ENCODE peak calls at places on chromosomes 12 and 14, in six cellular contexts. W is CD8-positive, alpha-beta T cell; M is astrocyte; J is AG10803; L is hepatocyte; S is CD4-positive, alpha-beta memory T cell. C is an unnamed sample.

GRCh38 chr14:91078095-91078737 is 17.8 kb upstream of the RPS6KA5 start:
- DNase-seq in W (no peak), M (no peak), J (no peak), L (no peak), S (peak), C (no peak)

GRCh38 chr12:65209655-65210043 is 40.3 kb downstream of the LEMD3 start:
- DNase-seq in W (no peak), M (no peak), J (no peak), L (no peak), S (no peak), C (no peak)

GRCh38 chr12:120687570-120688289 is 781 bp downstream of the MLEC start:
- DNase-seq in W (no peak), M (no peak), J (peak), L (peak), S (peak), C (no peak)

GRCh38 chr14:70631948-70632347 is 9.8 kb upstream of the TTC9 start:
- DNase-seq in W (no peak), M (no peak), J (no peak), L (no peak), S (no peak), C (no peak)

GRCh38 chr14:73741386-73741875 is 27.2 kb upstream of the PNMA1 start:
- DNase-seq in W (no peak), M (peak), J (no peak), L (peak), S (peak), C (peak)

GRCh38 chr14:60656755-60657608 is 7.7 kb upstream of the SIX1 start:
- DNase-seq in W (no peak), M (peak), J (peak), L (peak), S (no peak), C (peak)

GRCh38 chr12:2794261-2794735 is 472 bp upstream of the FKBP4 start:
- DNase-seq in W (peak), M (peak), J (no peak), L (peak), S (peak), C (no peak)

GRCh38 chr12:108090107-108090899 is 38.8 kb upstream of the WSCD2 start:
- DNase-seq in W (no peak), M (no peak), J (no peak), L (no peak), S (no peak), C (no peak)

DNA sequence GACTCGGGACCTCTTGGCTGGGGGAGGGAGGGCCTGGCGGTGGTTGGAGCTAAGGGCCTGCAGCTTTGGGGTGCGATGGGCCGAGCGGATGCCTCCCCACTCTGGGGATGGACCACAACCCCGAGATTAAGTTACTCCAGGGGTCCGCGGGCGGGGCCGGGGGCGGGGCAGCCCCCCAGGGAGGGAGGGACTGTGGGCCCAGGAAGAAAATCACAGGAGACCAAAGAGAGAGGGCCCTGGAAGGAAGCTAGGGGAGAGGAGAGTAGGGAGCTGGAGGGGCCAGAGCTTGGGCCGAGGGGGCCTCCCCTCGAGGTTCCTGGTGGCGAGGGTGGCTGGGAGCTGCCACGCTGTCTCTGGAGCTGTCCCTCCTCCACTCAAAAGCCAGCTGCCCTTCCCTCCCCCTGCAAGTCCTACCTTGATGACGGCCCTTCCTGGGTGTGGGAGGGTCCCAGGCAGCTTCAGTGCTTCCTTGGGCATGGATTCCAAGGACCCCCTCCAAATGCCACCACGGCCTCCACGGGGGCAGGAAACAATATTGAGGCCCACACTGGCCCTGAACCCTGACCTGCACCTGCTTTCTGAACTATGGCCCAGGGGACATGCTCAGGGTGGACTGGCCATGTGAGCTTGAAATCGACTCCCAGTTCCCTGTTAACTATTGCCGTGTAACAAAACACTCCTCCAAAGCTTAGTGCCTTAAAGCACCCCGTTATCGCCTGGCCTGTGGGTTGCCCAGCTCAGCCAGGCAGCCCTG is 607 bp upstream of the NUDT14 start:
- DNase-seq in W (no peak), M (no peak), J (no peak), L (no peak), S (no peak), C (no peak)
- H3K4me3 ChIP-seq in W (no peak), M (no peak), J (no peak), L (no peak), S (no peak), C (no peak)

GRCh38 chr14:54696998-54697397 is 130.1 kb downstream of the SAMD4A start:
- DNase-seq in W (no peak), M (no peak), J (no peak), L (no peak), S (no peak), C (no peak)
- H3K4me3 ChIP-seq in W (no peak), M (no peak), J (no peak), L (no peak), S (no peak), C (no peak)

GRCh38 chr12:41514050-41514449 is 325.9 kb downstream of the PDZRN4 start:
- DNase-seq in W (no peak), M (no peak), J (no peak), L (no peak), S (no peak), C (no peak)
- H3K4me3 ChIP-seq in W (no peak), M (no peak), J (no peak), L (no peak), S (no peak), C (no peak)

GRCh38 chr12:16269941-16270340 is 7.5 kb downstream of the SLC15A5 start:
- DNase-seq in W (no peak), M (no peak), J (no peak), L (no peak), S (no peak), C (no peak)
- H3K4me3 ChIP-seq in W (no peak), M (no peak), J (no peak), L (no peak), S (no peak), C (no peak)

GRCh38 chr14:62694075-62694474 is 351.2 kb downstream of the KCNH5 start:
- DNase-seq in W (no peak), M (peak), J (peak), L (peak), S (no peak), C (peak)
- H3K4me3 ChIP-seq in W (no peak), M (no peak), J (no peak), L (no peak), S (no peak), C (no peak)

DNA sequence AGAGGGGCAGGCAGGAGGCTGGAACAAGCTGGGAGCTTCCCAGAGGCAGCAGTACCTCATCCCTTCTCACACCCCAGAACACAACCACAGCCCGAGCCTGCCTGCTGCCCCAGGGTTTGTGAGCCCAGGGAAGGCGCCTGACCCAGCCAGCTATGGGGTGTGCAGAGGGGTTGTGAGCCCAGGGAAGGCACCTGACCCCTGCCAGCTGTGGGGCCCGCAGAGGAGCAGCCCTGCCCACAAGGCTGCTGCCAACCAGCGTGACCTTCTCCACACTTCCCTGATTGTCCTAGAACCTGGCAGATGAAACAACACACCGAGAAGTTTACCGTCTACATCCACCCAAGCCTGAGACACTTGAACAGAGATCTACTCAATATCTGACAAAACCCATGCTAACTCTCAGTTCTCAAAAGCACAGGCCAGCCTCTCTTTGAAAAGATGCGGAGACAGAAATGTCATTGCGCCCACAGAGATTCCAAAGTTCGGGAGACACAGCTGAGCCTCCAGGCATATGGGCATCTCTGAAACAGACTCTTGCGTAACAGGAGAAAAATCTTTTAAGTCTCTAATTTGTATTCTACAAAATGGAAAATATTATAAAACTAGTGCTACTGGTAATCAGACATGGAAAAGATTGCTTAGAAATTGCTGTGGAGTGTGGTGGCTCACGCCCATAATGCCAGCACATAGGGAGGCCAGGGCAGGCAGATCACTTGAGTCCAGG is 47.3 kb downstream of the SFSWAP start:
- DNase-seq in W (no peak), M (no peak), J (no peak), L (no peak), S (no peak), C (no peak)
- H3K4me3 ChIP-seq in W (no peak), M (no peak), J (no peak), L (no peak), S (no peak), C (no peak)

DNA sequence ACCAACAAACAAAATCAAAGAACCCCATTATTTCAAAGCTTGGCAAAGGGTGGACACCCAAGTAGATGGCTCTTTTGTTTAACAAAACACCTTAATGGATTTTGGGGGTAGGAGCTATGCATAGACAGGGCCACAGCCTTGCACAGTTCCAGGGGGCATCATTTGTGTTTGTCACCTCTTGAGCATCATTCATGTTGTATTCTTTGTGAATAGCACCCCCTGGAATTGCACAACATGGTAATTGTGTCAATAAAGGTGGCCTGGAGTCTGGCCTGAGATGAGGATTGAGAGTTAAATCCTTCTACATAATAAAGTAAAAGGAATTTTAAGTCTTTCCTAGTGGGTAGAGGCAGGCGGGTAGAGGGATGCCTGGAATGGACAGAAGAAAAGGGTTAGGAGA is 3.3 kb upstream of the FRS2 start:
- DNase-seq in W (no peak), M (no peak), J (no peak), L (no peak), S (no peak), C (no peak)
- H3K4me3 ChIP-seq in W (no peak), M (no peak), J (no peak), L (no peak), S (no peak), C (no peak)

GRCh38 chr12:116317139-116317538 is 39.6 kb upstream of the MED13L start:
- DNase-seq in W (no peak), M (no peak), J (no peak), L (no peak), S (no peak), C (no peak)

GRCh38 chr12:116319851-116320621 is 42.5 kb upstream of the MED13L start:
- DNase-seq in W (no peak), M (peak), J (peak), L (peak), S (no peak), C (peak)

GRCh38 chr12:116317986-116318737 is 40.7 kb upstream of the MED13L start:
- DNase-seq in W (no peak), M (no peak), J (no peak), L (no peak), S (no peak), C (peak)

GRCh38 chr12:116319316-116319715 is 41.8 kb upstream of the MED13L start:
- DNase-seq in W (no peak), M (peak), J (peak), L (no peak), S (no peak), C (no peak)

GRCh38 chr12:116318738-116319050 is 41.2 kb upstream of the MED13L start:
- DNase-seq in W (no peak), M (no peak), J (no peak), L (peak), S (no peak), C (no peak)
- H3K4me3 ChIP-seq in W (no peak), M (no peak), J (no peak), L (no peak), S (no peak), C (no peak)

DNA sequence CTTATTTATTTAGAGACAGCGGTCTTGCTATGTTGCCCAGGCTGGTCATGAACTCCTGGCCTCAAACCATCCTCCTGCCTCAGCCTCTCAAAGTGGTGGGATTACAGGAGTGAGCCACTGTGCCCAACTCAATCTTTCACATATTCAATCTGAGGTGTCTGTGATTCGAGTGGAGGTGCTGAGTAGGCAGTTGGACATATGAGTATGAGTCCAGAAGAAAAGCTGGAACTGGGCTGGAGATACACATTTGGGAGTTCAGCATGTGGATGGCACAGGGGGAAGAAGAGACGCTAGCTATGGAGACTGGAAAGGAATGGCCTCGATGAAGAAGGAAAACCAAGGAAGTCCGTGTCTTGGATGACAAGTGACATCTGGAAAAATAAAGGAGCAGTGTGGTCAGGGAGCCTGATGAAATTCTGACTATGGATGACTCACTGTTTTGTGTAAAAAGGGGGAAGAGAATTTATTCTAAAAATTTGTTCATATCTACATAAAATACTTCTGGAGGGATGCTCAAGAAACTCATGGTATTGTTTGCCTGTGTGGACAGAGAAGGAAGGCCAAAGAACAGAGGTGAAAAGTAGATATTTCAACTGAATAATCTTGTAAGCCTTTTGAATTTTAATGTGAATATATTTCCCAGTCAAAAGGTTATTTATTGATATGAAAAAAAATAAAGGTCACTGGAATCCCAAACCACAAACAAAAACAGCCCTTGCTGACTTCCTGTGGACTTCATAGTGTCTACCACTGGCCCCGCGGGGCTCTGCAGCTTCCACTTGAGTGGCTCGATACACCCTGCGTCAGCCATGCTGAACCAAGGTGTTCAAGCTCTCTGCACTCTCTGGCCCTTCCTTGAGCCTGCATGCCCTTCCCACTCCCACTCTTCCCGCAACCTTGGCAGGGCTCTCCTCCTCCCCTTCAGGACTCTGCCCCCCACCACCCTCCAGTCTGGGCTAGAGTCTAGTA is 8.9 kb upstream of the LTA4H start:
- DNase-seq in W (no peak), M (peak), J (peak), L (no peak), S (no peak), C (peak)
- H3K4me3 ChIP-seq in W (no peak), M (no peak), J (no peak), L (no peak), S (no peak), C (no peak)

DNA sequence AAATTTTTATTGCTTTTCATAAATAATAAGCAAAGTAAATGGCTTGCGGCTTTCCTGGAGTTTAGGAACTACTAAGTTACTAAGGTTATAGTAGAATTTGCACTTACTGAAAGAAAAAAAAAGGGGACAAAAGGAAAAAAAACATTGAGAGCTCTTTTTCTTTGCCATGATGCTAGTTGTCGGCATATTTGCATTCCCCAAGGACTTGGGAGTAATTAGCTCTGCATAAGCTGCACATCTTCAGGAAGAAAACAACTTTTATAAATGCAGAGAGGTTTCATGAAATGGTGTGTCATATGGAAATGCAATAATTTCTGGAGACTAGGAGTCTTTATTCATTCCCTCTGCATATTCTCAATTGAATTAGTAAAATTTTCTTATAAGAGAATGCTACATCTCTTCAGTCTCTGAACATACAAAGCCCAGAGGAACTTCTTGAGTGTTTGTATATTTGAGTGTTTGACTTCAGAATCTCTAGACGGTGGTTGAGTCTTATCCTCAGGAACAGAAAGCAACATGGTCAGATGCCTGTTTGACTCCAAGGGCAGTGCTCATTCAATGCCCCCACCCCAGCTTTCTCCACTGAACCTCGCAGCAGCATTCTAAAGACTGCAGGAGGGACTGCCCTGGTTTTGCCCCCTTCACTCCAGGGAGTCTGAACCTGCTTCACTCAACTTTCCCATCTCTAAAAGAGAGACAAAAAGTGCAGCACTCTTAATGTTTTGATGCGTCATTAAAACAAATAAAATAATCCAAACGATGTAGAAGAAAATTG is 158.9 kb upstream of the EEA1 start:
- DNase-seq in W (no peak), M (no peak), J (no peak), L (no peak), S (no peak), C (no peak)
- H3K4me3 ChIP-seq in W (no peak), M (no peak), J (no peak), L (no peak), S (no peak), C (no peak)

C was measured in trophoblast cell.